ENCODE peak calls at places on chromosomes 6 and 20, in seven cellular contexts. Q, R, O, Y, G, A and P are unnamed samples.
A peak's percentile ranks its signal among the peaks of the same experiment; 100 is the strongest.

GRCh38 chr20:8811801-8812594 is 256.9 kb upstream of the PLCB4 start:
- DNase-seq in G (no peak), Q (no peak), A (no peak), R (no peak), O (no peak), Y (no peak), P (no peak)

GRCh38 chr6:18115356-18115755 is 7.1 kb downstream of the NHLRC1 start:
- DNase-seq in G (no peak), A (no peak), O (peak; percentile 61), R (no peak), Q (no peak), Y (no peak), P (no peak)

GRCh38 chr6:31922942-31923341 is 4.6 kb upstream of the C2 start:
- DNase-seq in Y (no peak), A (no peak), G (no peak), R (no peak), Q (peak; percentile 38), O (peak; percentile 55), P (no peak)

GRCh38 chr20:62692176-62692575 is 16.5 kb upstream of the NTSR1 start:
- DNase-seq in A (no peak), R (no peak), O (no peak), Q (peak; percentile 57), G (no peak), Y (no peak), P (no peak)

GRCh38 chr6:1321715-1322114 is 9.8 kb downstream of the FOXQ1 start:
- DNase-seq in Y (no peak), O (peak; percentile 76), G (no peak), Q (no peak), R (peak; percentile 63), A (no peak), P (no peak)

GRCh38 chr6:40166963-40167362 is 232.7 kb upstream of the MOCS1 start:
- DNase-seq in G (no peak), Y (no peak), R (no peak), O (no peak), Q (no peak), A (no peak), P (no peak)

GRCh38 chr6:113271437-113271836 is 585.7 kb upstream of the MARCKS start:
- DNase-seq in Q (no peak), R (peak; percentile 66), Y (no peak), O (no peak), A (no peak), G (no peak), P (no peak)

GRCh38 chr20:47181056-47181862 is 175.2 kb downstream of the ZMYND8 start:
- DNase-seq in R (peak; percentile 68), Q (no peak), Y (no peak), A (peak; percentile 52), G (no peak), O (peak; percentile 82), P (peak; percentile 4)

GRCh38 chr20:43988451-43988850 is 73.8 kb downstream of the TOX2 start:
- DNase-seq in Q (no peak), A (peak; percentile 85), Y (no peak), G (no peak), R (no peak), O (no peak), P (no peak)

GRCh38 chr6:80959034-80959433 is 793.4 kb downstream of the TENT5A start:
- DNase-seq in O (no peak), Y (no peak), A (no peak), Q (no peak), G (no peak), R (no peak), P (no peak)

GRCh38 chr20:36116813-36117441 is 37.6 kb upstream of the EPB41L1 start:
- DNase-seq in A (no peak), O (peak; percentile 36), Y (no peak), Q (no peak), R (peak; percentile 78), G (no peak), P (peak; percentile 34)

GRCh38 chr20:58720890-58721289 is 28.3 kb downstream of the NPEPL1 start:
- DNase-seq in R (no peak), O (no peak), G (no peak), Y (no peak), Q (no peak), A (no peak), P (no peak)

GRCh38 chr6:21791066-21791465 is 197.5 kb downstream of the SOX4 start:
- DNase-seq in Y (no peak), O (no peak), Q (no peak), R (no peak), A (no peak), G (no peak), P (no peak)

DNA sequence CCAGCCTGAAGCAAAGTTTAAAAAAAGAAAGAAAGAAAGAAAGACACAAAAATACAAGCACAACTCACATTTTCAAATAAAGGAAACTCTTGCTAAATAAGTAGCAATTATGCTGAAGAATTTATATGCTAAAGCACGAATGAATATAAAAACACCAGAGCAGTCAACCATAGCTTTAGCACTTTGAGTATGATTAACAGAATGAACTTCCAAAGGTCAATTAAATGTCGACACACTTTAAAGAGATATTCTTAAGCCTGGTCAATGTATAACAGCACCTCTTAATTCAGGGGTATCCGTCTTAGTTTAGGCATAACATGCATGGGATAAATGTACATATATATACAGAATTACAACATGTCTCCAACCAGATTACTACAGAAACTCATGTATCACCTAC is 125.9 kb downstream of the OGFRL1 start:
- DNase-seq in Y (no peak), Q (no peak), O (no peak), R (no peak), A (no peak), G (no peak), P (no peak)
- H3K4me3 ChIP-seq in Y (no peak overlapping the region), Q (no peak overlapping the region), O (no peak overlapping the region), R (no peak overlapping the region), A (no peak overlapping the region), G (no peak overlapping the region), P (no peak overlapping the region)

GRCh38 chr20:49276201-49276894 is 1.5 kb downstream of the ZNFX1 start:
- DNase-seq in O (peak; percentile 84), A (no peak), R (peak; percentile 66), Q (peak; percentile 10), Y (no peak), G (no peak), P (peak; percentile 65)

GRCh38 chr20:49278036-49278816 is at the start of gene ZNFX1:
- DNase-seq in Y (peak; percentile 99), A (peak; percentile 98), Q (peak; percentile 99), O (peak; percentile 99), G (peak; percentile 99), R (peak; percentile 98), P (peak; percentile 94)

GRCh38 chr20:49275634-49276033 is 2.2 kb downstream of the ZNFX1 start:
- DNase-seq in O (no peak), Q (no peak), R (no peak), A (no peak), G (no peak), Y (no peak), P (no peak)

GRCh38 chr20:49277786-49278035 is 146 bp downstream of the ZNFX1 start:
- DNase-seq in G (no peak), Q (no peak), A (no peak), Y (no peak), O (no peak), R (no peak), P (no peak)

DNA sequence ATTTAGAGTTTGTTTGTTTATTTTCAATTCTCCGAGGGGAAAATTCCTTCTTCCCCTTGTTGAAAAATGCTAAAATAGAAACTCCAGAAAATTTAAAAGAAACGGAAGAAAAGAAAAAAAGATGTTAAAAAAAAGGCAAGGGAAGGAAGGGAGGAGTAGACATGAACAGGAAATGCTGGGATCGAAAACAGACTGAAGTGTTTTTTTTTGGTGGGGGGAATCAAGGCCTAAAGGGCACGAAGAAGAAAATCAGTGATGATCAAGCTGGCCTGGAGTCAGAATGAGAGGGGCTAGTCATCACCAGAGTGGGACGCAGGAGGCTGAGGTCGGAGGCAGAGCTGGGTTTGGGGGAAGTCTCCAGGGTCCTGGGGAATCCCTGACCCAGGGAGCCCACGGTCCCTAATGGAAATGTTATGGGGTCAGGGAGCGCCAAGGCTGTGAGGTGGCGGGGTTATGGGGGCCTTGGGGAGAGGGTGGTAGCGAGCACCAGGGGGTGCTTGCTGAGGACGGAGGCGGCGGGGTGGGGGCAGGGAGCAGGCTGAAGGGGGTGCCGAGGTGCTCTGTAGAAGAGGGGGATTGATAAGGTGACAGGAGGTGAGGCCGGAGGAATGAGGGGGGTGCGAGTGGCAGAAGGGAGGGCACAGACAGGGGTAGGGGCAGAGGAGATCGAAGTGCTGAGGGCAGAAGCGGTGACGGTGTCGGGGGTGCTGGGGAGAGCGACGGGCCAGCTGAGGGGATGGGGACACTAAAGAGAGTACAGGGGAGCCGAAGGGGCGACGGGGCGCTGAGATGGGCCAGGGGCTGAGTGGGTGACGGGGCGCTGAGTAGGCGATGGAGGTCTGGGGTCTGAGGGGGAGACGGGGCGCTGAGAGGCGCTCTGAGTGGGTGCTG is 717 bp downstream of the ZNFX1 start:
- DNase-seq in O (peak; percentile 48), A (no peak), Q (peak; percentile 30), Y (no peak), G (peak; percentile 51), R (no peak), P (no peak)
- TF ChIP-seq CTCF in O (no peak), A (no peak), Q (no peak), Y (no peak), G (no peak), R (no peak), P (no peak)

DNA sequence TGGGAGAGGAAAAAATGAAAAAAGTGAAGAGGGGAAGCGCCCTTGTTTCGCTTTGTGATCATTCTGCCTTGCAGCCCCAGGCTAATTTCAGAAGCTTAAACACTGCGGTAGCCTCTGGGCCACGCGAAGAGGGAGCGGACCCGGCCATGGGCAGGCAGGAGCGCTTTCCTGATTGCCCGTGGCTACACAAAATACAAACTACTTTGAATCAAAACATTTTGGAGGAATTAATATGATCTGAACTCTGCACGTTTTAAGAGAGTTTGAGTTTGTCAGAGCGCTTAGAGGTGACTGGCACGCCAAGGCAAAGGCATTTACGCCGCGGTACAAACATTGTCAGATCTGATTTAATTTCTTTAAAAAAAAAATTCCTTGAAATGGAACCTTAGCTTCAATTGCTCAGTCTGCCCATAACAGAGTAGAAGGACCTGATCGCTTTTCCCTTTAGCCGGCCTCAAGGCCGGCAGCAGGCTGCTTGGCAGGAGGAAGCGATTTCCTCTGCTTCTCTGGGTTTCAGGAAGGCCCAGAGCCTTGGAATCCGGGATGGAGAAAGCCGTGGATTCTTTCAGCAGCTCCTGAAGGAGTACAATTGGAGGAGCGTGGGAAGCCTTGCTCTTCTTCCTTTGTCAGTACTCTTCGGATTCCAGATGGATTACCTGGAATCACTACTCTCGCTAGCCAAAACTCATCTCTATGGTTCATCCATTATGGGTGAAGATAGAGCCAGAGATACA is 9.7 kb downstream of the TFAP2D start:
- DNase-seq in G (no peak), Y (no peak), R (no peak), O (no peak), A (no peak), Q (no peak), P (no peak)
- H3K4me3 ChIP-seq in G (no peak overlapping the region), Y (no peak overlapping the region), R (no peak overlapping the region), O (no peak overlapping the region), A (no peak overlapping the region), Q (no peak overlapping the region), P (no peak overlapping the region)

DNA sequence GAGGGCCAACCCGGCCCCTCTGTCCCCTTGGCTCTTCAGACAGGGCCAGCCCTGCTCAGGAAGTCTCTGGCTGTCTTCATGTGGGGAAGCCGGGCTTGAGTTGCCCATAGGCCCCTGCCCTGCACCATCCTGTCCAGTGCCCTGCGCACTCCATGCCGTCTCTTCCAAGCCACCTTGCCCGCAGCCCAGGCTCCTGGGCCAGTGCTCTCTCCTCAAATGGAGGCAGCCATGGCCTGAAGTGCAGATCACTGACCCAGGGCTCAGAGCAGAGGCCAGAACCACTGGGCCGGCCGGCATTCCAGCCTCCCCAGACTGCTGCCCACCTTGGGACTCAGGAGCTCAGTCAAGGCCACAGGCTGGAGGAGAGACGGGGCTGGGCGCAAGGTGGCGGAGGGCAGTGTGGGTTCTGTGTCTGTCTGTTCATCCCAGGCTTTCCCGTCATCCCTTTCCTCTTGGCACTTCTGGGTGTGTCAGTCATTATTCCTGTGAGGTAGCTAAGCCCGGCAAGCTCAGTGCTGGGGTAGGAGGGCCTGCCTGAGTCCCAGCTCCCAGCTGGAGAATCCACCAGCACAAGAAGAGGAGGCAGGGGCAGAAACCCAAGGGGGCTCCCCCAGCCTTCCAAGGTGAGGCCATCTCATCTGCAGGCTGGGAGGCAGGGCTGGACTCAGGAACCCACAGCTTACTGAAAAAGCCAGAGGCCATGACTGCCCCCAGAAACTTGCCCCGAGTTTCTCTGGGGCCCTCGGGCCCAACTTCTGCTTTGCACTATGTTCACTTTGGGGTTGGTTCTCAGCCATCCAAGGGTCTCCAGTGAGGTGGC is 22.4 kb downstream of the SDCBP2 start:
- DNase-seq in Q (no peak), Y (no peak), A (no peak), R (no peak), O (no peak), G (no peak), P (no peak)
- TF ChIP-seq CTCF in Q (no peak), Y (no peak), A (no peak), R (no peak), O (no peak), G (no peak), P (no peak)